ENCODE peak calls at places on chromosomes 3 and 15, in ten cellular contexts. X, R, P, J, T, A, I, S, W and H are unnamed samples.

GRCh38 chr3:8327739-8328138 is 173.9 kb upstream of the LMCD1 start:
- DNase-seq in S (no peak), A (no peak), R (no peak), W (no peak), P (no peak), J (no peak), I (no peak), X (no peak), T (no peak), H (no peak)

GRCh38 chr15:76056931-76057330 is 2.9 kb upstream of the TMEM266 start:
- DNase-seq in J (no peak), W (no peak), P (no peak), R (no peak), A (no peak), T (no peak), I (no peak), X (no peak), S (no peak), H (no peak)

GRCh38 chr3:108296239-108296638 is at the start of gene HHLA2:
- DNase-seq in S (no peak), A (no peak), T (no peak), X (no peak), P (no peak), R (no peak), W (no peak), I (no peak), J (no peak), H (no peak)

GRCh38 chr15:66999601-67000000 is 65.8 kb upstream of the SMAD3 start:
- DNase-seq in I (no peak), X (no peak), A (no peak), J (no peak), W (no peak), R (no peak), T (no peak), P (no peak), S (no peak), H (no peak)

GRCh38 chr3:139455855-139456254 is 20.5 kb downstream of the RBP2 start:
- DNase-seq in R (peak), S (no peak), A (no peak), I (no peak), X (no peak), J (no peak), W (no peak), T (no peak), P (no peak), H (no peak)

GRCh38 chr15:62141643-62142588 is 23.2 kb downstream of the C2CD4B start:
- DNase-seq in I (no peak), J (no peak), R (no peak), X (no peak), T (no peak), W (no peak), A (no peak), S (no peak), P (no peak), H (no peak)

GRCh38 chr15:52683585-52683984 is 4.4 kb upstream of the ATOSA start:
- DNase-seq in T (no peak), R (no peak), A (no peak), I (no peak), S (no peak), X (no peak), W (no peak), J (no peak), P (no peak), H (no peak)

GRCh38 chr3:41769106-41769505 is 192.8 kb downstream of the ULK4 start:
- DNase-seq in I (no peak), X (no peak), W (no peak), S (no peak), T (no peak), J (no peak), R (no peak), P (no peak), A (no peak), H (no peak)

GRCh38 chr3:189947068-189947467 is 173.6 kb downstream of the P3H2 start:
- DNase-seq in P (no peak), J (no peak), W (no peak), X (no peak), A (no peak), S (no peak), R (no peak), T (no peak), I (no peak), H (no peak)

GRCh38 chr15:77852241-77853007 is 219.7 kb upstream of the LINGO1 start:
- DNase-seq in J (no peak), R (no peak), W (no peak), S (no peak), T (no peak), X (no peak), I (peak), A (no peak), P (no peak), H (peak)

GRCh38 chr3:7518471-7518870 is 657.6 kb downstream of the GRM7 start:
- DNase-seq in X (no peak), P (peak), W (no peak), S (no peak), R (no peak), J (no peak), A (peak), I (no peak), T (no peak), H (no peak)

GRCh38 chr15:28132524-28133275 is 33.6 kb upstream of the OCA2 start:
- DNase-seq in T (no peak), W (no peak), X (no peak), I (no peak), R (no peak), P (no peak), J (no peak), S (no peak), A (peak), H (no peak)

GRCh38 chr3:65245133-65246076 is 557.6 kb upstream of the ADAMTS9 start:
- DNase-seq in R (peak), I (no peak), S (no peak), P (no peak), T (no peak), J (no peak), A (peak), X (no peak), W (no peak), H (no peak)

GRCh38 chr3:174495928-174496327 is 363.2 kb upstream of the NAALADL2 start:
- DNase-seq in X (no peak), W (no peak), T (no peak), R (no peak), P (no peak), J (no peak), I (no peak), A (no peak), S (no peak), H (no peak)

GRCh38 chr3:13136426-13136825 is 63.2 kb upstream of the IQSEC1 start:
- DNase-seq in R (no peak), W (no peak), A (no peak), S (no peak), J (no peak), X (peak), P (no peak), T (no peak), I (no peak), H (no peak)

GRCh38 chr15:50883903-50884302 is 24.6 kb upstream of the AP4E1 start:
- DNase-seq in T (no peak), A (peak), X (peak), R (no peak), I (no peak), P (no peak), W (no peak), J (no peak), S (no peak), H (no peak)

GRCh38 chr3:127228866-127229265 is 35.9 kb downstream of the PRR23E start:
- DNase-seq in A (no peak), P (no peak), J (no peak), X (no peak), W (no peak), S (no peak), R (no peak), T (no peak), I (no peak), H (no peak)

GRCh38 chr3:39067286-39067685 is 15.5 kb downstream of the WDR48 start:
- DNase-seq in A (no peak), R (no peak), J (no peak), P (no peak), T (no peak), W (no peak), X (no peak), S (no peak), I (no peak), H (no peak)

GRCh38 chr3:47096955-47097354 is 67.0 kb downstream of the SETD2 start:
- DNase-seq in W (no peak), R (no peak), X (no peak), T (no peak), J (no peak), S (no peak), P (no peak), A (no peak), I (no peak), H (no peak)

GRCh38 chr3:117105650-117106049 is 396.1 kb downstream of the TUSC7 start:
- DNase-seq in W (no peak), R (no peak), I (no peak), S (no peak), T (no peak), J (no peak), P (no peak), X (no peak), A (no peak), H (no peak)

GRCh38 chr15:47283231-47283630 is 434.1 kb upstream of the SEMA6D start:
- DNase-seq in X (no peak), A (no peak), P (no peak), I (no peak), J (no peak), R (no peak), W (no peak), S (no peak), T (no peak), H (no peak)

GRCh38 chr3:172749201-172749965 is 1.1 kb upstream of the ECT2 start:
- DNase-seq in T (peak), J (no peak), P (peak), R (peak), X (no peak), W (peak), I (no peak), S (no peak), A (peak), H (no peak)

GRCh38 chr15:31265871-31266711 is 60.5 kb upstream of the KLF13 start:
- DNase-seq in W (no peak), X (peak), A (no peak), S (peak), J (no peak), R (no peak), I (peak), P (peak), T (no peak), H (peak)

GRCh38 chr3:183449391-183449790 is 21.0 kb upstream of the MCF2L2 start:
- DNase-seq in R (peak), S (no peak), I (no peak), A (peak), W (no peak), X (no peak), T (no peak), J (peak), P (no peak), H (no peak)

GRCh38 chr3:65561617-65562016 is 477.1 kb downstream of the MAGI1 start:
- DNase-seq in J (no peak), I (no peak), R (no peak), T (no peak), S (no peak), P (no peak), W (no peak), X (no peak), A (no peak), H (no peak)

GRCh38 chr3:29649815-29650547 is 369.1 kb downstream of the RBMS3 start:
- DNase-seq in I (no peak), R (no peak), W (no peak), J (no peak), A (peak), X (peak), P (no peak), S (no peak), T (no peak), H (no peak)

GRCh38 chr3:27758083-27758482 is 36.0 kb upstream of the EOMES start:
- DNase-seq in I (no peak), P (no peak), R (no peak), A (no peak), W (peak), T (peak), J (no peak), S (no peak), X (no peak), H (no peak)

GRCh38 chr3:33636125-33636855 is 81.8 kb downstream of the CLASP2 start:
- DNase-seq in P (no peak), A (peak), X (no peak), J (peak), S (no peak), W (no peak), I (no peak), R (peak), T (peak), H (no peak)

GRCh38 chr3:70360985-70361384 is 48.5 kb upstream of the MDFIC2 start:
- DNase-seq in R (no peak), J (no peak), S (no peak), X (no peak), I (no peak), P (no peak), A (peak), W (no peak), T (no peak), H (no peak)

GRCh38 chr3:114745322-114746240 is 401.5 kb downstream of the ZBTB20 start:
- DNase-seq in T (peak), W (no peak), J (no peak), P (no peak), R (no peak), X (no peak), A (no peak), S (no peak), I (no peak), H (no peak)

GRCh38 chr15:93072011-93072410 is 17.0 kb downstream of the RGMA start:
- DNase-seq in S (no peak), X (no peak), R (peak), I (no peak), J (no peak), W (no peak), A (no peak), P (no peak), T (no peak), H (no peak)

GRCh38 chr15:69876030-69876429 is 221.7 kb downstream of the TLE3 start:
- DNase-seq in A (no peak), P (no peak), T (no peak), X (no peak), R (no peak), J (peak), I (no peak), S (no peak), W (no peak), H (peak)

GRCh38 chr3:180063783-180064182 is 27.0 kb upstream of the PEX5L start:
- DNase-seq in W (no peak), X (no peak), T (no peak), S (no peak), R (no peak), A (no peak), J (no peak), P (no peak), I (no peak), H (no peak)

GRCh38 chr3:5136619-5137429 is 14.7 kb downstream of the ARL8B start:
- DNase-seq in P (no peak), X (no peak), J (no peak), R (peak), S (no peak), T (no peak), W (no peak), I (no peak), A (peak), H (no peak)

GRCh38 chr3:182118081-182118480 is 406.4 kb downstream of the SOX2 start:
- DNase-seq in W (no peak), I (no peak), A (no peak), R (no peak), S (no peak), J (no peak), T (no peak), P (no peak), X (no peak), H (no peak)

GRCh38 chr3:30495172-30496124 is 111.0 kb upstream of the TGFBR2 start:
- DNase-seq in X (no peak), J (no peak), R (no peak), A (no peak), W (no peak), S (no peak), T (no peak), I (no peak), P (no peak), H (no peak)

DNA sequence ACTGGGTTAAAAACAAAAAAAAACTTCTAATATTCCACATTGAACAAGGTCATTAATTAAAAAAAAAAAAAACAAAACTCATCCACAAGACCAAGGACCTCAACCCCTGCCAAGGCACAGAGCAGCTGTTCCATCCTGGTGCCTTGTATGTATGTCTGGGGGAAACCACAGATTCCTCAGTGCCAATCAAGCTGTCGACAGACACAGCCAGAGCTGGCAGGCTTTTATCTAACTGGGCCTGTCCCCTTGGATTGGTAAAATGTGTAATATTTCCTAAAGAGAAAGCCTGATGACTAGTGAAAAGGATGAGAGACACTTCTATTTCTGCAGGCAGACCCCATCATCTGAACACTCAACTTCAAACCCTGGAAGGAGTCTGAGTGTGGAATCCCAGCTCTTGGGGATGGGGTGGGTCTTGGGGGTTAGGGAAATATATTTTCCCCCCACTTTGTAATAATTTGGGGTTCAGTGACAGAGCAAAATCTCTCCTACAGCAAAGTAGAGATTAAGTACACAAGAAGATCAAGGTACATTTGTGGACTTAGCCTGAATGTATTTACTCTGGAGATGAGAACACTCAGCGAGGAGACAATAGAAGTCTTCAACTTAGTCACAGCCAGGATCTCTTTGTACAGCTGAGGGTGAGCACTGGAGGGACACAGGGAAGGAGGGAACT is 69.0 kb downstream of the TTC23 start:
- DNase-seq in T (no peak), A (no peak), R (no peak), I (no peak), P (no peak), J (no peak), S (no peak), X (no peak), W (no peak), H (no peak)
- H3K27ac ChIP-seq in T (no peak), A (no peak), R (no peak), I (peak), P (no peak), J (no peak), S (peak), X (peak), W (no peak), H (no peak)

DNA sequence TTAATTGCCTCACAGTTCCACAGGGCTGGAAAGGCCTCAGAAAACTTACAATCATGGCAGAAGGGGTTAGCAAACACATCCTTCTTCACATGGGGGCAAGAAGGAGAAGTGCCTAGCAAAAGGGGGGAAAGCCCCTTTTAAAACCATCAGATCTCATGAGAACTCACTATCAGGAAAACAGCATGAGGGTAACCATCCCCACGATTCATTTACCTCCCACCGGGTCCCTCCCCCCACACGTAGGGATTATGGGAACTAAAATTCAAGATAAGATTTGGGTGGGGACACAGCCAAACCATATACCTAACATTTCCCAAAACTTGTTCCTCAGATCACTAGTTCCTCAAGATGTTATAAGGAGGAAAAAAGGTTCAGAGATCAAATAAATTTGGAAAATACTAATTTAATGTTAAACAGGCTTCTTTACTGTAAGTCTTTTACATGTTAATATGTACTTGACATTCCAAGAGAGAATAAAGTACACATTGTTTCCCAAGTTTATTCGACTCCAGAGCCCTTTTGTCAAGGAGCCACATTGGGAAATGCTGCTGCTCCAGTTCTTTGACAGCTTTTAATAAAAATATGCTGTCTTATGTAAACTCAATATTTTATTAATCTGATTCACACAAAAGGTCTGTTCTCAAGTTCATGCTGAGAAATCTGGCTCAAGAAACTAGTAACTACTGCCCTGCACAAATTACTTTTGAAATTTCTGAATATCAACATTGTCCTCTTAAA is 17.8 kb downstream of the HERC1 start:
- DNase-seq in S (no peak), I (peak), A (no peak), X (no peak), R (peak), T (no peak), P (no peak), J (no peak), W (no peak), H (no peak)
- TF ChIP-seq POLR2AphosphoS5 in S (no peak), I (peak), A (no peak), X (peak), R (no peak), T (no peak), P (no peak), J (no peak), W (no peak), H (no peak)

GRCh38 chr3:171116802-171117395 is 90.4 kb upstream of the SLC2A2 start:
- DNase-seq in J (no peak), T (no peak), I (no peak), S (no peak), A (no peak), P (no peak), W (no peak), R (peak), X (no peak), H (no peak)
- H3K27ac ChIP-seq in J (no peak), T (peak), I (no peak), S (no peak), A (no peak), P (no peak), W (no peak), R (no peak), X (no peak), H (no peak)

GRCh38 chr3:57556459-57557087 is 499 bp downstream of the PDE12 start:
- DNase-seq in S (no peak), I (peak), W (no peak), R (no peak), A (no peak), X (peak), T (no peak), J (no peak), P (peak), H (peak)

GRCh38 chr3:57555738-57556458 is at the start of gene PDE12:
- DNase-seq in X (peak), J (peak), R (peak), P (peak), I (peak), S (peak), A (peak), W (peak), T (peak), H (peak)

GRCh38 chr3:57559526-57559925 is 3.5 kb downstream of the PDE12 start:
- DNase-seq in S (no peak), P (no peak), A (no peak), X (no peak), T (no peak), W (no peak), J (no peak), R (no peak), I (no peak), H (no peak)

GRCh38 chr3:57555316-57555715 is 758 bp upstream of the PDE12 start:
- DNase-seq in J (no peak), W (no peak), I (no peak), S (no peak), P (no peak), T (no peak), A (no peak), R (no peak), X (no peak), H (no peak)

GRCh38 chr3:57557088-57557537 is 1.0 kb downstream of the PDE12 start:
- DNase-seq in P (peak), T (no peak), X (peak), S (no peak), A (peak), J (peak), W (no peak), I (no peak), R (peak), H (no peak)
- TF ChIP-seq POLR2AphosphoS5 in P (no peak), T (no peak), X (no peak), S (no peak), A (peak), J (no peak), W (no peak), I (no peak), R (no peak), H (no peak)